ENCODE peak calls at places on chromosomes 1 and 21, in six cellular contexts. X is progenitor cell of endocrine pancreas, A is neural crest cell, R is fibroblast of lung, W is cardiac muscle cell, V is epithelial cell of esophagus. F is an unnamed sample.

GRCh38 chr1:189962171-189962570 is 515.5 kb downstream of the BRINP3 start:
- DNase-seq in X (no peak), A (no peak), R (peak), W (peak), V (peak), F (no peak)

GRCh38 chr1:35642472-35642955 is 1.2 kb upstream of the PSMB2 start:
- DNase-seq in X (no peak), A (no peak), R (no peak), W (peak), V (no peak), F (no peak)

GRCh38 chr1:109198043-109198695 is 15.5 kb upstream of the SARS1 start:
- DNase-seq in X (no peak), A (no peak), R (peak), W (peak), V (peak), F (no peak)

GRCh38 chr1:200483491-200484143 is 73.8 kb upstream of the ZNF281 start:
- DNase-seq in X (no peak), A (no peak), R (peak), W (peak), V (peak), F (no peak)

GRCh38 chr1:226064816-226065248 is 2.3 kb downstream of the H3-3A start:
- DNase-seq in X (no peak), A (no peak), R (peak), W (peak), V (peak), F (peak)

GRCh38 chr1:242454262-242455051 is 70.0 kb downstream of the PLD5 start:
- DNase-seq in X (no peak), A (no peak), R (peak), W (peak), V (peak), F (peak)

GRCh38 chr1:21623411-21623961 is 45.7 kb downstream of the RAP1GAP start:
- DNase-seq in X (no peak), A (no peak), R (no peak), W (no peak), V (peak), F (no peak)

GRCh38 chr1:235617808-235618207 is 31.8 kb downstream of the GNG4 start:
- DNase-seq in X (no peak), A (no peak), R (peak), W (peak), V (peak), F (no peak)

GRCh38 chr1:44985747-44986359 is 542 bp downstream of the EIF2B3 start:
- DNase-seq in X (no peak), A (no peak), R (no peak), W (peak), V (no peak), F (no peak)

GRCh38 chr21:45913416-45913765 is 68.2 kb upstream of the COL6A1 start:
- DNase-seq in X (no peak), A (no peak), R (no peak), W (no peak), V (no peak), F (no peak)

GRCh38 chr1:87450136-87450535 is 121.5 kb downstream of the LMO4 start:
- DNase-seq in X (no peak), A (no peak), R (no peak), W (no peak), V (no peak), F (no peak)

GRCh38 chr1:38296047-38296446 is 249.5 kb upstream of the POU3F1 start:
- DNase-seq in X (no peak), A (no peak), R (no peak), W (no peak), V (no peak), F (no peak)

GRCh38 chr1:115107501-115108260 is 18.4 kb upstream of the TSPAN2 start:
- DNase-seq in X (no peak), A (no peak), R (peak), W (peak), V (peak), F (no peak)

GRCh38 chr1:53459321-53460175 is at the start of gene DMRTB1:
- DNase-seq in X (no peak), A (no peak), R (no peak), W (no peak), V (no peak), F (no peak)

GRCh38 chr1:88683516-88683847 is 591 bp upstream of the PKN2 start:
- DNase-seq in X (peak), A (peak), R (no peak), W (no peak), V (peak), F (peak)

GRCh38 chr1:42646056-42646455 is 12.2 kb upstream of the PPIH start:
- DNase-seq in X (no peak), A (no peak), R (no peak), W (peak), V (no peak), F (no peak)

GRCh38 chr1:174197547-174197946 is 38.2 kb downstream of the RABGAP1L start:
- DNase-seq in X (no peak), A (no peak), R (no peak), W (no peak), V (no peak), F (no peak)

DNA sequence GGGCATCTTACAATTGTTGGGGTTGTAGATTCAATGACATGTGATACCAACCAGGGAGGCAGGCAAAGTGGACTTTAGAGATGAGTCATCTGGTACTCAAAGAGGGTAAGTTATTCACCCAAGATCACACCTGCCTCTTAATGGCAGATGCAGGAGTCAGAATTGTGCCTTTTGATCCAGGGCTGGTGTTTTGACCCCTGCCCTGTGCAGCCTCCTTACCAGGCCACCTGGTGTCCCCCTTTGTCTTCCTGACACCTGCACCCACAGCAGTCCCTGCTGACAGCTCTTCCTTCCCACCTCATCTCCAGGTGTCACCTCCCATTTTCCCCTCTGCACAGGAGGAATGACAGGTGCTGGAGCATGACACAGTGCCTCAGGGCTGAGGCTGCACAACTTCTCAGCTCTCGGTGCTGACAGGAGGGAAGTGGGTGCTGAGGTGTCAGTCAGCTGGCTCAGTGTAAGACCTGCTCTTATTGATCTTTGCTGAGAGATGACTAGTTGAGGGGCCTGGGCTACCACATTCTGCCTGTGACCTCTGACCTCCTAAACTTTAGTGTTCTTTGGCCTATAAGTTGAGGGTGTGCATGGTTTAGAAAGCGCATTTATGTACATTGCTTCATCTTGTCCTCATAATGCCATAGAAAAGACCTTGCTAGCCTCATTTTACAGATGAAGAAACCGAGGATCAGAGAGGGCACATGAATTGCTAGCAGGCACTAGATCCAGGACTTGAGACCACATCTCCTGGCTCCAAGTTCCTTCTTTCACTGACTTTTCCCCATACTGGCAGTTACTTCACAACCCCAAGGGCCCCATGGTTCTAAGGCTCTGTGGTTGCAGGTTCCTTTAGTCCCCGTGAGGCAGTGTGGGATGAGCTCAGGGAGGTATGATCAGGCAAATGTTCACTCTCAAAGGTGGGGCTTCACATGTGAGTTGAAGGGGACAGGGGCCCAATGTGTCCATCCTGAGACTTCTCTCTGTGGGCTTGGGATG is 31.3 kb downstream of the CACNA1E start:
- DNase-seq in X (no peak), A (no peak), R (no peak), W (no peak), V (no peak), F (no peak)
- TF ChIP-seq CTCF in X (no peak), A (no peak), R (no peak), W (no peak), V (no peak), F (no peak)

GRCh38 chr1:240692339-240692705 is 80.4 kb upstream of the GREM2 start:
- DNase-seq in X (no peak), A (no peak), R (no peak), W (no peak), V (no peak), F (no peak)

GRCh38 chr1:240693844-240694243 is 81.9 kb upstream of the GREM2 start:
- DNase-seq in X (no peak), A (no peak), R (no peak), W (no peak), V (no peak), F (no peak)

GRCh38 chr1:240693036-240693435 is 81.1 kb upstream of the GREM2 start:
- DNase-seq in X (no peak), A (no peak), R (no peak), W (no peak), V (no peak), F (no peak)

GRCh38 chr1:240695416-240695815 is 83.5 kb upstream of the GREM2 start:
- DNase-seq in X (no peak), A (no peak), R (no peak), W (no peak), V (no peak), F (no peak)

DNA sequence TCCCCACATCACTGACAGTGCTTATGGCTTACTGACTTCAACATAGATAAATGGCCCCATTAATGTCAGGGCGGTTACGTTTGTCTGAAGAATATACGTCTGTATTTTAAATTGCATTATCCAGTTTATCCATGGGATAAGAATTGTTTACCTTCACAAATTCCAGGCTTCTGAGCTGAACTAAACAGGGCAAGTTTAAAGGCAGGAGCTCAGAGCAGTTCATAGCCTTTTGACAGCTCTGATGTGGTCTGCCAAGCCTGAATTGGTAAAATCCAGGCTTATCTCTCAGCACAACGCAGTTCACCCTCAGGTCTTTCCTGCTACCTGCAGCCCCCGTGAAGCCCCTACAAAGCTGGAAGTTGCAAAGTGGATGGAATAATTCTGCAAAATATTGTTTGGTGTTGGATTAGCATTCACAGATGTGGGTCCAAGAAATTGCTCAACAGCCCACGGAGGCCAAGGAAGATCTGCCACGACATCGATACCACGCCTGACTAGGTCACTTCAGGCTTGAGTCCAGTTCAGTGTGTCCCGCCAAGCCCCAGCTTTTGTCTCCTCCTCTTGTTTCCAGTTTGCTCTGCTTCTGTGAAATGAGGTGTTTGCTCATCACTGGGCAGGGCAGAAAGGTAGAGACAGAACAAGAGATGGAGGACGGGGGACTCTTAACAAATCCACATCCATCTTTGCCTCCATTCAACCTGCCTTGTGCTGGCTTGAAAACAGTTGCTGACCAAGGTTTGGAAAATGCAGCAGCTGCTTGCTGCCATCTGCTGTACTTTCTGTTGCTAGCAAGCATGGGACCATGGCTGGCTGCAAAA is 79.8 kb upstream of the GREM2 start:
- DNase-seq in X (peak), A (peak), R (peak), W (peak), V (peak), F (peak)
- TF ChIP-seq CTCF in X (peak), A (peak), R (peak), W (peak), V (peak), F (no peak)

GRCh38 chr1:49627781-49628180 is 396.0 kb downstream of the AGBL4 start:
- DNase-seq in X (no peak), A (no peak), R (no peak), W (no peak), V (no peak), F (no peak)

GRCh38 chr1:49626474-49626873 is 397.3 kb downstream of the AGBL4 start:
- DNase-seq in X (no peak), A (no peak), R (no peak), W (no peak), V (no peak), F (no peak)

GRCh38 chr1:49630156-49630555 is 393.6 kb downstream of the AGBL4 start:
- DNase-seq in X (no peak), A (no peak), R (no peak), W (no peak), V (no peak), F (no peak)
- TF ChIP-seq CTCF in X (no peak), A (no peak), R (no peak), W (no peak), V (no peak), F (no peak)

GRCh38 chr21:34799092-34799491 is 130.3 kb downstream of the CLIC6 start:
- DNase-seq in X (no peak), A (no peak), R (no peak), W (no peak), V (no peak), F (no peak)

GRCh38 chr21:34802180-34802899 is 133.5 kb downstream of the CLIC6 start:
- DNase-seq in X (no peak), A (no peak), R (no peak), W (no peak), V (peak), F (no peak)

GRCh38 chr21:34800797-34801518 is 132.2 kb downstream of the CLIC6 start:
- DNase-seq in X (no peak), A (no peak), R (peak), W (peak), V (peak), F (no peak)

GRCh38 chr21:34803792-34804440 is 135.1 kb downstream of the CLIC6 start:
- DNase-seq in X (no peak), A (no peak), R (no peak), W (no peak), V (no peak), F (no peak)

GRCh38 chr21:34801519-34802132 is 132.8 kb downstream of the CLIC6 start:
- DNase-seq in X (no peak), A (no peak), R (peak), W (peak), V (peak), F (peak)
- TF ChIP-seq CTCF in X (peak), A (peak), R (peak), W (peak), V (peak), F (peak)

DNA sequence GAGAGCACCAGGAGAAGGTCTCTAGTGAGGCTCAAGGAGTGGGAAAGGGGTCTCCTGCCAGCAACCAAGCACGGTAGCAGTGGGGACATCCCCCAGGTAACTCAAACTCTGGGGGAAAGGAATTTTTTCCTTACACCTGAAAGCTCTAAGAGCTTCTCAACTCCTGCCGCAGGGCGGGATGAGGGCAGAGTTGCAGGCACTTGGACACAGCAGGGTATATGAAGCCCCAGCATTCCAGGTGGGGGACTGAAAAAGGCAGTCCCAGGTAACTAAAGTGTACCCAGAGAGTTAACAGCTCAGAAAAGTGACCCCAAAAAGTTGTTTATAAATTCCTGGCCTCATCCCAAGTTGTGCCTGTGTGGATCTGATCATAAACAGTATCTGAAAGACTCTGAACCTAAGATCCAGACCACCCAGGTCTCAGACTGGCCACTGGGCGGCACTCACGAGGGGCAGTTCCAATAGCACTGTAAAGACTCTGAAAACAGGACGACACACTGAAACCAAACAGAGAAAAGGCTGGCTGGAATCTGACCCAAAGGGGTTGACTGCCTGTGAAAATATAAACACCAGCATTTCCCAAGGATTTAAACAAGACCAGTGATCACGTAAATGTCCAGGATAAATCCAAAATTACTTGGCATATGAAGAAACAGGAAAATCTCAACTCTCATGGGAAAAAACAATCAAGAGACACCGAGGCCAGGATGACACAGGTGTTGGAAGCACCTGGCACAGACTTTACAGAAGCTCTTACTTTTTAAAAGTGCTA is 47.5 kb downstream of the HSF2BP start:
- DNase-seq in X (peak), A (peak), R (peak), W (peak), V (peak), F (peak)
- TF ChIP-seq CTCF in X (peak), A (peak), R (peak), W (peak), V (peak), F (no peak)

DNA sequence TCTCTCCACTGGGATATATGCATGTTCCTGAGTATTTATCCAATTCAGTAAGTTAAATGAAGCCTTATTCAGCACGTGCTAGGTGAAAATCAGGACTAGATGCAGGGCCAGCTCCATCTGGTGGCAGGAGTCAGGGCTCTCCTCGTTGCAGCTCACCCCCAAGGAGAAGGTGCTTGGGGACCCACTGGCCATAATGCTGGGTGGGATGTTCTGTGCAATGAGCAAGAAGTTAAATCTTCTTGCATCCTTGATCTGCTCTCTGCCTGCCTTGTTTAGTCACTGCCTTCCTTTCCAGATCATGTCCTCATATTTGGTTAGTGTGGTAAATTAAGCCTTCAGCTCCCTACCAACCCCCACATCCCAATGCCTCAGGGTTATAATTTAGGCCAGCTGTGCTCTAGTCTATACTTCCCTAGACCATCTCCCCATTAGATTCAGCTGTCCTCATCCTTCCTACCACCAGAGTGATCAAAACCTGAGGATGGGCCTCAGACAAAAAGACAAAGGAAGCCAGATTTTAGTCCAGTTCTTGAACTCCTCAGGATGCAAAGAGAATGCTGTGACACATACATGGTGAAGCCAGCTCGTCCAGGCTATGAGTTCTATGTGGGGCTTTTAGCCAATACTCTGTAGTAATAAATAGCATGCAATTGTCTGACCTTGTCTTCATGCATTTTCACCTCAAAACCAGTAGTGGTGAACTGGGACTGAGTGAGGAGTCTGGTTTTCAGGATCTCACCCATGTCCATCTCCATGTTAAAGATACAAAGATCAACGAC is 55.9 kb downstream of the SEC16B start:
- DNase-seq in X (no peak), A (no peak), R (peak), W (peak), V (peak), F (peak)
- TF ChIP-seq CTCF in X (peak), A (peak), R (peak), W (peak), V (peak), F (no peak)